ENCODE peak calls at places on chromosomes 1 and 21, in four cellular contexts. G, Y, P and N are unnamed samples.

GRCh38 chr1:165288301-165289120 is 68.0 kb downstream of the LMX1A start:
- DNase-seq in G (no peak), Y (no peak), P (no peak), N (no peak)

GRCh38 chr1:229363723-229364122 is 20.9 kb upstream of the CCSAP start:
- DNase-seq in Y (no peak), G (no peak), P (peak), N (no peak)

GRCh38 chr1:223531742-223532341 is 133.7 kb downstream of the CAPN8 start:
- DNase-seq in P (peak), Y (no peak), G (peak), N (no peak)

GRCh38 chr1:154324669-154325582 is at the start of gene ATP8B2:
- DNase-seq in P (peak), G (peak), Y (peak), N (peak)

GRCh38 chr1:66266350-66266749 is 267.6 kb upstream of the SGIP1 start:
- DNase-seq in G (no peak), P (peak), Y (no peak), N (no peak)

GRCh38 chr1:65998763-65999583 is 206.3 kb downstream of the PDE4B start:
- DNase-seq in Y (no peak), G (no peak), P (no peak), N (no peak)

GRCh38 chr1:44584167-44584566 is 90.1 kb downstream of the TMEM53 start:
- DNase-seq in G (no peak), P (no peak), Y (no peak), N (no peak)

GRCh38 chr1:158248771-158249170 is 5.5 kb upstream of the CD1A start:
- DNase-seq in G (no peak), P (no peak), Y (no peak), N (no peak)

GRCh38 chr1:68151690-68152089 is 80.6 kb downstream of the WLS start:
- DNase-seq in P (no peak), G (no peak), Y (no peak), N (no peak)

GRCh38 chr1:160353223-160353622 is 10.0 kb downstream of the NCSTN start:
- DNase-seq in P (no peak), Y (no peak), G (no peak), N (no peak)

GRCh38 chr1:212514056-212514614 is 81.4 kb downstream of the NENF start:
- DNase-seq in G (no peak), P (peak), Y (no peak), N (no peak)

GRCh38 chr21:24375201-24375600 is 1232.1 kb downstream of the MRPL39 start:
- DNase-seq in P (no peak), Y (no peak), G (no peak), N (no peak)

GRCh38 chr1:225427249-225428065 is at the start of gene LBR:
- DNase-seq in G (peak), P (peak), Y (no peak), N (no peak)

GRCh38 chr21:44360174-44360573 is 6.8 kb downstream of the TRPM2 start:
- DNase-seq in G (no peak), P (no peak), Y (no peak), N (no peak)

GRCh38 chr1:26121854-26122773 is 10.5 kb downstream of the PDIK1L start:
- DNase-seq in Y (no peak), G (no peak), P (peak), N (peak)

GRCh38 chr1:228265167-228265566 is 57.3 kb downstream of the OBSCN start:
- DNase-seq in G (no peak), Y (no peak), P (peak), N (no peak)

GRCh38 chr1:182718311-182718710 is 33.9 kb upstream of the RGS8 start:
- DNase-seq in Y (no peak), G (no peak), P (no peak), N (no peak)

GRCh38 chr1:230120949-230121381 is 53.9 kb downstream of the GALNT2 start:
- DNase-seq in P (peak), Y (no peak), G (no peak), N (no peak)

GRCh38 chr1:59169703-59170102 is 127.2 kb upstream of the FGGY start:
- DNase-seq in Y (no peak), G (no peak), P (peak), N (no peak)

GRCh38 chr1:16175610-16176553 is 20.0 kb upstream of the EPHA2 start:
- DNase-seq in Y (no peak), P (peak), G (no peak), N (no peak)

GRCh38 chr21:34526618-34527290 is 14.7 kb upstream of the KCNE1 start:
- DNase-seq in P (peak), Y (no peak), G (no peak), N (no peak)

GRCh38 chr1:26094677-26095383 is 16.8 kb upstream of the PDIK1L start:
- DNase-seq in Y (no peak), G (no peak), P (peak), N (peak)

GRCh38 chr1:20058531-20058930 is 11.5 kb upstream of the PLA2G5 start:
- DNase-seq in G (peak), P (peak), Y (no peak), N (no peak)

GRCh38 chr1:205775717-205776056 is 405 bp upstream of the RAB29 start:
- DNase-seq in P (peak), G (no peak), Y (no peak), N (no peak)

GRCh38 chr1:113670650-113671049 is 88.6 kb downstream of the PHTF1 start:
- DNase-seq in G (no peak), Y (no peak), P (no peak), N (no peak)

GRCh38 chr1:43256675-43257570 is 12.9 kb upstream of the TMEM125 start:
- DNase-seq in G (peak), Y (no peak), P (no peak), N (no peak)

GRCh38 chr1:180680558-180681144 is 48.8 kb downstream of the XPR1 start:
- DNase-seq in Y (no peak), P (peak), G (no peak), N (no peak)

GRCh38 chr1:156804572-156805243 is 11.9 kb downstream of the SH2D2A start:
- DNase-seq in G (no peak), P (peak), Y (no peak), N (no peak)